ENCODE peak calls at places on chromosomes 7 and 10, in six cellular contexts. C is cardiac muscle cell; E is fibroblast of lung; P is lung; K is CD4-positive, alpha-beta memory T cell; Y is aorta. J is an unnamed sample.

GRCh38 chr10:15868006-15868405 is 7.7 kb upstream of the MINDY3 start:
- DNase-seq in C (no peak), E (no peak), P (no peak), K (no peak), Y (no peak), J (no peak)

GRCh38 chr10:88896336-88897018 is 16.4 kb downstream of the STAMBPL1 start:
- DNase-seq in C (no peak), E (no peak), P (no peak), K (no peak), Y (no peak), J (no peak)

GRCh38 chr10:52308251-52309031 is 5.6 kb upstream of the DKK1 start:
- DNase-seq in C (peak), E (peak), P (peak), K (no peak), Y (peak), J (peak)

GRCh38 chr10:46543379-46544014 is 13.0 kb downstream of the GPRIN2 start:
- DNase-seq in C (no peak), E (no peak), P (no peak), K (no peak), Y (peak), J (no peak)

GRCh38 chr10:90674927-90675326 is 182.9 kb downstream of the HTR7 start:
- DNase-seq in C (no peak), E (peak), P (no peak), K (no peak), Y (peak), J (no peak)

GRCh38 chr7:143351060-143351459 is 11.5 kb downstream of the FAM131B start:
- DNase-seq in C (no peak), E (no peak), P (no peak), K (no peak), Y (no peak), J (no peak)

GRCh38 chr7:77651544-77652162 is 44.6 kb upstream of the RSBN1L start:
- DNase-seq in C (peak), E (peak), P (no peak), K (peak), Y (no peak), J (no peak)

GRCh38 chr7:101299511-101300464 is 21.8 kb downstream of the IFT22 start:
- DNase-seq in C (no peak), E (no peak), P (no peak), K (no peak), Y (no peak), J (no peak)

GRCh38 chr7:44524811-44525388 is 16.2 kb downstream of the NPC1L1 start:
- DNase-seq in C (no peak), E (no peak), P (no peak), K (no peak), Y (no peak), J (no peak)

GRCh38 chr10:19917756-19918478 is 101.7 kb downstream of the PLXDC2 start:
- DNase-seq in C (no peak), E (no peak), P (no peak), K (no peak), Y (no peak), J (no peak)

GRCh38 chr7:150735596-150736358 is 1.4 kb upstream of the GIMAP5 start:
- DNase-seq in C (no peak), E (no peak), P (peak), K (no peak), Y (no peak), J (no peak)

GRCh38 chr7:44963526-44964290 is 15.1 kb downstream of the MYO1G start:
- DNase-seq in C (no peak), E (no peak), P (no peak), K (no peak), Y (peak), J (no peak)

GRCh38 chr10:5595591-5596590 is 70.5 kb downstream of the ASB13 start:
- DNase-seq in C (no peak), E (no peak), P (no peak), K (no peak), Y (peak), J (no peak)

GRCh38 chr10:100723769-100724530 is 21.4 kb upstream of the PAX2 start:
- DNase-seq in C (no peak), E (no peak), P (no peak), K (no peak), Y (peak), J (no peak)

GRCh38 chr10:44975487-44976331 is 2.9 kb downstream of the DEPP1 start:
- DNase-seq in C (peak), E (peak), P (no peak), K (no peak), Y (peak), J (no peak)

GRCh38 chr7:80890391-80890790 is 28.5 kb downstream of the SEMA3C start:
- DNase-seq in C (no peak), E (peak), P (no peak), K (no peak), Y (no peak), J (no peak)

GRCh38 chr10:78162867-78163266 is 129.2 kb downstream of the RPS24 start:
- DNase-seq in C (no peak), E (no peak), P (no peak), K (no peak), Y (no peak), J (no peak)

GRCh38 chr10:14536269-14536903 is 205.7 kb upstream of the FRMD4A start:
- DNase-seq in C (no peak), E (no peak), P (no peak), K (no peak), Y (no peak), J (no peak)

GRCh38 chr7:41399171-41399570 is 303.7 kb downstream of the INHBA start:
- DNase-seq in C (no peak), E (no peak), P (no peak), K (no peak), Y (no peak), J (no peak)

GRCh38 chr10:44756235-44756634 is 154.9 kb upstream of the TMEM72 start:
- DNase-seq in C (no peak), E (peak), P (no peak), K (no peak), Y (no peak), J (no peak)

DNA sequence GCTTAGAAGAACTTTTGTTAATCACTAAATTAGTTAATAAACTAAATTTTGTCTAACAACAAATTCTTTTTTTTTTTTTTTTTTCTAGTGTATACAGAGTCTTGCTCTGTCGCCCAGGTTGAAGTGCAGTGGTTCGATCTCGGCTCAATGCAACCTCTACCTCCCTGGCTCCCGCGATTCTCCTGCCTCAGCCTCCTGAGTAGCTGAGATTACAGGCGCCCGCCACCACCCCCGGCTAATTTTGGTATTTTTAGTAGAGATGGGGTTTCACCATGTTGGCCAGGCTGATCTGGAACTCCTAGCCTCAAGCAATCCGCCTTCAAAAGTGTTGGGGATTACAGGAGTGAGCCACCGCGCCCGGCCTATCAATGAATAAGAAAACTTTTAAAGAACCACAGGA is 1.1 kb upstream of the IQUB start:
- DNase-seq in C (no peak), E (no peak), P (no peak), K (no peak), Y (no peak), J (no peak)
- H3K4me3 ChIP-seq in C (peak), E (no peak), P (no peak), K (no peak), Y (no peak), J (no peak)

GRCh38 chr10:95880704-95881103 is 27.1 kb upstream of the CC2D2B start:
- DNase-seq in C (no peak), E (no peak), P (no peak), K (no peak), Y (no peak), J (no peak)

GRCh38 chr10:95876756-95877155 is 31.0 kb upstream of the CC2D2B start:
- DNase-seq in C (no peak), E (no peak), P (no peak), K (no peak), Y (no peak), J (no peak)

GRCh38 chr10:95877881-95878280 is 29.9 kb upstream of the CC2D2B start:
- DNase-seq in C (no peak), E (no peak), P (no peak), K (no peak), Y (no peak), J (no peak)

DNA sequence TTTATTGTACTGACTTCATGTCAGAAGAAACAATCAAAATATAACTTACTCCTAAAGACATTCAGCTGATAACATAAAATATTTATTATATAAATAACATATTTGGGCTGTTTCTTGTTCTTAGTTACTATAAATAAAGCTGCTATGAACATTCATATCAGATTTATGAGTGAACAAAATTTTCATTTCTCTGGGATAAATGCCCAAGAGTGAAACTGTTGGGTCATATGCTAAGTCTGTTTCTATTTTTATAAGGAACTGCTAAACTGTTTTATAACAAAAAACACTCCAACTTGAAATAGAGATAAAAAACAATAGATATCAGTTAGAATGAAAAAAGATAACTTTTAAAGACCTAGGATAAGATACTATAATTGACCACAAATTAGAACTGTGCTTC is 26.5 kb upstream of the CC2D2B start:
- DNase-seq in C (no peak), E (peak), P (no peak), K (no peak), Y (no peak), J (no peak)
- H3K4me3 ChIP-seq in C (no peak), E (no peak), P (no peak), K (no peak), Y (no peak), J (no peak)

DNA sequence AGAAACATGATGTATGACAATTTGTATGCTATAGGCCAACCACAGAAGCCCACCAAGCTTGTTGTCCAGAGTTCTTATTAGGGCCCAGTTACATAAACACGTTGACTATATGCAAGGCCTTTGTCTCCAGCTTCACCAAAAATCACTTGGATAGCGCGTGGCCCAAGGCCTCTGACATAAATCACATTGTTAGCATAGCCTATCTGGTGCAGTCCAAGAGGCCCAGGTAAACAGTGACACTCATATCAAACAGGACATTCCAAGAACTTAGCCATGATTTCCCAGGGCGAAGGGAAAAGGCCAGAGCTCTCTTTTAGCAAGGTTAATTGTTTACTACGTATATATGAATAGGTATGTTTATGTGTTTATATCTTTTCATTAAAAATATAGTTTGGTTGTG is 337.2 kb upstream of the CELF2 start:
- DNase-seq in C (peak), E (no peak), P (no peak), K (no peak), Y (no peak), J (no peak)
- H3K4me3 ChIP-seq in C (no peak), E (no peak), P (no peak), K (no peak), Y (no peak), J (no peak)

GRCh38 chr10:72364239-72364777 is 9.6 kb upstream of the DNAJB12 start:
- DNase-seq in C (peak), E (peak), P (peak), K (peak), Y (peak), J (peak)
- H3K4me3 ChIP-seq in C (no peak), E (no peak), P (no peak), K (no peak), Y (no peak), J (no peak)

DNA sequence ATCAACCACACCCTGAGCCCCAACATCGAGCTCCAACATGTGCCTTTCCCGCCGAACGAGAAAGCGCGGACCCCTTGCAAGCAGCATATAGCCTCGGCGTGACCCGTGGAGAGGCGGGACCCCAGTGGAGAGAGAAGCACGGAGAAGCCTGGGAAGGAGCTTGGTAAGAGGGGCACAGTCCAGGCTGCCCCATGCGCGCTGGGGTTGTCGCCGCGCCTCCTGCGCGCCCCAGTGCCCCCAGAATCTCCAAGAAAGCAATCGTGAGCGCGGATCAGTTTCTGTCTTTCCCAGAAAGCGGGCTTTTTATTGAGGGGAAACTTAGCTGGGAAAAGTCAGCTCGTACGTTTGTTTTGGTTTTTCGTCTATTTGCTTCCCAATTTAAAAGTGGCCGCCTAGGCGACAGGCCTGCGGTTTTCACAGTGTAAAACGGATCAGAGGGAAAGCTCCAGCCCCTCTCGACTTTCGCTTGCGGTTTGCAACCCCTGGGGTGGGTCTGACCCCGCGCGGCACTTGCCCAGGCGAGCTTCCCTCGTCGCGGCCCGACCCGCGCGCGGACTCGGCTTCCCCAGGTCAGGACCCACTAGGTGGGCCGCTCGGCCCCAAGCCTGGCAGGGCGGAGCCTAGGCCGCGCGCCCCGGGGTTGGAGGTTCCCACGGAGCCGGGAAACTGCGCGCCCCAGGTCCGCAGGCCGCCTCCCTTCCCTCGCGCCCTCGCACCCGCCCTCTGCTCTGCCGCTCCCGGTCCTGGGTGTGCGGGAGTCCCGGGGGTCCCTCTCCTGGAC is 31.1 kb downstream of the SKIDA1 start:
- DNase-seq in C (peak), E (peak), P (no peak), K (no peak), Y (peak), J (no peak)
- H3K4me3 ChIP-seq in C (peak), E (peak), P (peak), K (no peak), Y (peak), J (peak)

GRCh38 chr10:29440981-29441380 is 152.1 kb downstream of the LYZL1 start:
- DNase-seq in C (no peak), E (no peak), P (no peak), K (no peak), Y (no peak), J (no peak)
- H3K4me3 ChIP-seq in C (no peak), E (no peak), P (no peak), K (no peak), Y (no peak), J (no peak)

GRCh38 chr7:4713183-4713784 is 31.2 kb downstream of the FOXK1 start:
- DNase-seq in C (no peak), E (peak), P (no peak), K (no peak), Y (no peak), J (no peak)

GRCh38 chr7:4714161-4714700 is 32.1 kb downstream of the FOXK1 start:
- DNase-seq in C (no peak), E (no peak), P (no peak), K (no peak), Y (no peak), J (no peak)

GRCh38 chr7:4716946-4717694 is 35.0 kb downstream of the FOXK1 start:
- DNase-seq in C (no peak), E (no peak), P (no peak), K (no peak), Y (no peak), J (no peak)

GRCh38 chr7:4715385-4715770 is 33.3 kb downstream of the FOXK1 start:
- DNase-seq in C (peak), E (peak), P (peak), K (no peak), Y (peak), J (no peak)

DNA sequence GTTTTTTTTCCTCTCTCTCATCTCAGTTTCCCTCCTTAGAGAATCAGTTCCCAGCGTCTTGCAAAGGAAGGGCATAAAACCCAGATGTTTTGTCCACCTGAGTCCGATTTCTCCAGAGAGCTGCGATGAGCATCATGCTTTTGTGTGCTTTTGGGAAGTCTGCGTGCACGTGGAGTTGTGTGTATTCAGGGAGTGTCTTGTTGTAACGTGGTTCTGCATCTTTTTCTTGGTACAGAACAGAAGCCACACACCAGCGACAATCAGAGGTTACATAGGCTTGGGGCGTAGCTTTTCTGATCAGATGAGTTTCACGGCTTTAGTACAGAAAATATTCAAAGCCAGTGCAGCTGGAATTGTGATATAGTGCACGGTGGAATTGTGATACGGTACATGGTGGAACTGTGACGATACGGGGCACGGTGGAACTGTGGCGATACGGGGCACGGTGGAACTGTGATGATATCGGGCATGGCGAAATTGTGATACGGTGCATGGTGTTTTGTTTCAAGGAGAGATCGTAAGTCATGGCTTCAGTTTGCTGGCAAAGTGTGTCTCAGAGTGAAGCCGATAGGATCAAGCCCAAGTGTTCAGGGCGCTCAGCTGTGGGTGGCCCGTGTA is 32.8 kb downstream of the FOXK1 start:
- DNase-seq in C (no peak), E (no peak), P (no peak), K (no peak), Y (no peak), J (no peak)
- H3K4me3 ChIP-seq in C (no peak), E (peak), P (no peak), K (no peak), Y (no peak), J (no peak)

DNA sequence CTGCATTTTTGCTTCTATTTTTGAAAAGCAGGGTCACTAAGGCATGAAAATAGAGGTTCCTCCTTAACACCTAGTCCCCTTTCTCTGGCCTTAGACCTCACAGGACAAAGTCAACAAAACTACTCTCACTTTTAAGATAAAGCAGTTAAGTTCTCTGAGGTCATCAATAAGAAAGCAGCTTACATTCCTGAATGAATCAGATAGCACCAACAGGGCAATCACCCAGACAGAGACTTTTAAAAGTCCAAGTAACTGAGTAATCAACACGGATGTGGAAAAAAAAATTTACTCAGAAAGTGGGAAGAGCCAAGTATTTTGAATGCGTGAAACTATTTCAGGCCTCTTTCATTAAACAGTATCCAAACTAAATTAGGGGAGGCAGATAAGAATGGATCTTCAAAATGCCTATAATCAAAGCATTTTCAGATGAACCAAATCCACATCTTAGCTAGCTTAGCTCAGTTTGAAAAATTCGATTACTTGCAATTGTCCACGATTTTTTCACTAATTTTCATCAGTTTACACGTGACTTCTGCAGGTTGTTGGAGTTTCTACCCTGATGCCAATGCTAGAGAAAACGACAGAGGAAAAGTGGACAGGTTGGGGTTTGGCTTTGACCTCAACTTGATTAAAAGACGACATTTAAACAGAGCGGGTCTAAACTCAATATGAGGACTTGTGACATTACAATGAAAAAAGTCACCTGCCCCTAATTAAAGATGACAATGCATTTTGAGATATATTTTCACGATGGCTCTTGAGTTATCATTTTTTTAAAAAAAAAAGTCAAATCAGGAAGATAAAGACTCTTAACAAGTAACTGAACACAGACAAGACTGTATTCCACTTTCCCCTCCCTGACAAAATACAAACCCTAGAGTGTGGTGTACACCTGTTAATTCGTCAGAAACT is 1.6 kb downstream of the BEND7 start:
- DNase-seq in C (no peak), E (peak), P (no peak), K (no peak), Y (no peak), J (no peak)
- H3K4me3 ChIP-seq in C (peak), E (peak), P (no peak), K (no peak), Y (peak), J (no peak)

DNA sequence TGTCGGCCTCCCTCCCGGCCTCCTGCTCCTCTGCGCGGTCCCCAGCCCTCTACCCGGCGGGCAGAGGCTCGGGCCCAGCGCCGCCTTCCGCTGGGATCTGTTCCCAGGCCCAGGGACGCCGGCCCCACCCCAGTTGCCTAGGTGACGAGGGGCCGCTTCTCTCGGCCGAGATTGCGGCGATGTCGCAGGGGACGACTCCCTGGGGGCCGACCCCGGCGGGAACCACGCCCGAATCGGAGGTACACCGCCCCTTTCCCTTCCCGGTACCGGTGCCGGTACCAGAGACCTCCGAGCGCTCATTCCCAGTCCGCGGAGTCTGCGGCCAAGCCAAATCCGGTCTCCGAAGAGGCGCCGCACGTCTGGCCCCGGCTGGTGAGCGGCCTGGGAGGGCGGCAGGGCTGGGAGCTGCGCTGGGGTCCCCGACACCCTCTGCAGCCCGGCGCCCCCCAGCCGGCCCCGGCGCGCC is at the start of gene CABCOCO1:
- DNase-seq in C (peak), E (peak), P (peak), K (no peak), Y (peak), J (peak)
- H3K4me3 ChIP-seq in C (peak), E (peak), P (peak), K (no peak), Y (peak), J (peak)

J was measured in neuronal stem cell.